ENCODE peak calls at places on chromosomes 11 and 22, in four cellular contexts. J is SK-N-SH, G is GM12878, Z is K562. W is an unnamed sample.
A peak's percentile ranks its signal among the peaks of the same experiment; 100 is the strongest.

GRCh38 chr11:38089728-38090127 is 1491.7 kb upstream of the RAG2 start:
- DNase-seq in J (no peak), G (no peak), Z (no peak), W (no peak)

GRCh38 chr11:101264303-101264702 is 134.7 kb upstream of the PGR start:
- DNase-seq in Z (no peak), G (no peak), J (no peak), W (no peak)

GRCh38 chr11:110832080-110832479 is 119.8 kb upstream of the ARHGAP20 start:
- DNase-seq in G (no peak), J (peak; percentile 12), Z (no peak), W (no peak)

GRCh38 chr11:93089474-93090102 is 108.2 kb downstream of the SLC36A4 start:
- DNase-seq in Z (no peak), J (no peak), G (no peak), W (peak; percentile 19)

GRCh38 chr22:38426628-38427027 is 28.4 kb downstream of the KCNJ4 start:
- DNase-seq in J (no peak), G (no peak), Z (no peak), W (no peak)

GRCh38 chr11:125517116-125517804 is 21.2 kb upstream of the FEZ1 start:
- DNase-seq in G (no peak), Z (peak; percentile 47), J (peak; percentile 61), W (peak; percentile 84)

GRCh38 chr11:102664001-102664752 is 39.0 kb upstream of the MMP20 start:
- DNase-seq in G (no peak), J (no peak), Z (peak; percentile 13), W (peak; percentile 47)

GRCh38 chr22:23834406-23834805 is 4.4 kb downstream of the DERL3 start:
- DNase-seq in G (no peak), Z (no peak), J (peak; percentile 8), W (no peak)

GRCh38 chr11:15800121-15800800 is 556.1 kb downstream of the SOX6 start:
- DNase-seq in J (no peak), Z (no peak), G (no peak), W (no peak)

GRCh38 chr22:50699754-50700386 is 27.2 kb downstream of the SHANK3 start:
- DNase-seq in Z (peak; percentile 34), G (no peak), J (no peak), W (peak; percentile 55)

GRCh38 chr11:12196335-12196734 is 85.9 kb downstream of the MICAL2 start:
- DNase-seq in G (no peak), Z (no peak), J (no peak), W (no peak)

GRCh38 chr22:49476176-49476575 is 351.5 kb downstream of the BRD1 start:
- DNase-seq in G (no peak), Z (no peak), J (no peak), W (no peak)

GRCh38 chr22:44702479-44703219 is 645 bp downstream of the PRR5 start:
- DNase-seq in Z (no peak), J (peak; percentile 59), G (no peak), W (peak; percentile 67)

GRCh38 chr11:13349581-13349980 is 72.0 kb downstream of the BMAL1 start:
- DNase-seq in G (no peak), Z (no peak), J (no peak), W (no peak)

GRCh38 chr11:46920709-46921108 is 2.4 kb upstream of the LRP4 start:
- DNase-seq in J (no peak), Z (no peak), G (no peak), W (no peak)

GRCh38 chr11:44095506-44096359 is at the start of gene EXT2:
- DNase-seq in J (peak; percentile 97), G (no peak), Z (peak; percentile 95), W (peak; percentile 91)

GRCh38 chr22:24875862-24876506 is 70.0 kb downstream of the SGSM1 start:
- DNase-seq in Z (peak; percentile 33), J (no peak), G (no peak), W (peak; percentile 68)

GRCh38 chr11:117195761-117196160 is 3.4 kb upstream of the TAGLN start:
- DNase-seq in J (no peak), G (no peak), Z (no peak), W (no peak)

GRCh38 chr11:126140932-126141291 is 70.5 kb downstream of the RPUSD4 start:
- DNase-seq in Z (no peak), J (peak; percentile 66), G (no peak), W (no peak)

GRCh38 chr11:60334005-60334620 is 7.1 kb downstream of the MS4A6E start:
- DNase-seq in Z (peak; percentile 66), J (peak; percentile 47), G (no peak), W (peak; percentile 86)

GRCh38 chr22:48947636-48948035 is 880.0 kb downstream of the BRD1 start:
- DNase-seq in G (no peak), Z (no peak), J (no peak), W (no peak)

GRCh38 chr11:18752502-18752901 is 26.5 kb upstream of the IGSF22 start:
- DNase-seq in J (no peak), G (no peak), Z (no peak), W (no peak)

GRCh38 chr11:14577290-14577689 is 57.1 kb upstream of the PSMA1 start:
- DNase-seq in Z (no peak), J (no peak), G (no peak), W (no peak)

GRCh38 chr11:31139479-31139878 is 230.1 kb downstream of the DCDC1 start:
- DNase-seq in J (no peak), Z (no peak), G (no peak), W (no peak)

GRCh38 chr11:125568970-125569912 is at the start of gene EI24:
- DNase-seq in J (peak; percentile 96), G (peak; percentile 72), Z (peak; percentile 92), W (peak; percentile 96)

GRCh38 chr11:46290598-46291309 is 13.3 kb downstream of the CREB3L1 start:
- DNase-seq in Z (peak; percentile 91), J (peak; percentile 57), G (no peak), W (peak; percentile 91)

GRCh38 chr22:44426981-44427380 is 71.1 kb downstream of the RTL6 start:
- DNase-seq in J (no peak), Z (no peak), G (no peak), W (no peak)

GRCh38 chr11:2103666-2104523 is 35.3 kb downstream of the IGF2 start:
- DNase-seq in Z (no peak), J (no peak), G (no peak), W (no peak)

GRCh38 chr22:25172153-25172552 is 27.5 kb upstream of the CRYBB3 start:
- DNase-seq in Z (no peak), J (peak; percentile 49), G (no peak), W (no peak)

GRCh38 chr11:2451336-2451735 is 6.5 kb downstream of the KCNQ1 start:
- DNase-seq in J (no peak), Z (no peak), G (no peak), W (peak; percentile 7)

GRCh38 chr11:46361283-46362145 is 14.3 kb downstream of the DGKZ start:
- DNase-seq in Z (peak; percentile 50), G (peak; percentile 44), J (peak; percentile 88), W (no peak)

GRCh38 chr22:24176630-24177029 is 4.7 kb upstream of the SUSD2 start:
- DNase-seq in G (no peak), Z (no peak), J (no peak), W (no peak)

GRCh38 chr11:134022748-134023147 is 46.1 kb upstream of the JAM3 start:
- DNase-seq in G (no peak), Z (no peak), J (no peak), W (no peak)

GRCh38 chr22:19886605-19887250 is 32.1 kb upstream of the GNB1L start:
- DNase-seq in J (no peak), G (no peak), Z (no peak), W (peak; percentile 9)

GRCh38 chr22:47921906-47922305 is 1159.5 kb downstream of the TBC1D22A start:
- DNase-seq in J (no peak), Z (no peak), G (no peak), W (no peak)

GRCh38 chr22:47918276-47918928 is 1156.0 kb downstream of the TBC1D22A start:
- DNase-seq in G (peak; percentile 47), Z (no peak), J (no peak), W (no peak)

GRCh38 chr22:47920380-47920959 is 1158.0 kb downstream of the TBC1D22A start:
- DNase-seq in J (no peak), Z (no peak), G (no peak), W (no peak)

GRCh38 chr22:47919893-47920292 is 1157.4 kb downstream of the TBC1D22A start:
- DNase-seq in J (no peak), G (no peak), Z (no peak), W (no peak)

GRCh38 chr22:47918936-47919505 is 1156.6 kb downstream of the TBC1D22A start:
- DNase-seq in Z (no peak), J (no peak), G (no peak), W (no peak)
- TF ChIP-seq USF1 in Z (no peak), J (no peak), G (no peak), W (no peak)

GRCh38 chr11:59172345-59173079 is 580 bp downstream of the DTX4 start:
- DNase-seq in G (peak; percentile 60), J (peak; percentile 63), Z (peak; percentile 37), W (peak; percentile 56)
- TF ChIP-seq USF1 in G (no peak), J (no peak), Z (no peak), W (no peak)

GRCh38 chr11:123587044-123587443 is 67.4 kb downstream of the SCN3B start:
- DNase-seq in Z (no peak), J (no peak), G (no peak), W (no peak)
- TF ChIP-seq USF1 in Z (no peak), J (no peak), G (no peak), W (no peak)

DNA sequence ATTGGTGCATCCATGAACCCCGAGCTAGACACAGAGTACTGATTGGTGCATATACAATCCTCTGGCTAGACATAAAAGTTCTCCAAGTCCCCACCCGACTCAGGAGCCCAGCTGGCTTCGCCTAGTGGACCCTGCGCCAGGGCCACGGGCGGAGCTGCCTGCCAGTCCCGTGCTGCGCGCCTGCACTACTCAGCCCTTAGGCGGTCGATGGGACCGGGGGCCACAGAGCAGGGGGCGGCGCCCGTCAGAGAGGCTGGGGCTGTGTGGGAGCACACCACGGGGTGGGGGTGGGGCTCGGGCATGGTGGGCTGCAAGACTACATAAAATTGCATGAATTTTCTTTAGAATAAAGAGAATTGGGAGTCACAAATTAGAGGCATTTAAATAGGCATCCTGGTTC is 248.6 kb downstream of the TMEM135 start:
- DNase-seq in J (no peak), Z (no peak), G (no peak), W (no peak)
- TF ChIP-seq USF1 in J (no peak), Z (no peak), G (no peak), W (no peak)

DNA sequence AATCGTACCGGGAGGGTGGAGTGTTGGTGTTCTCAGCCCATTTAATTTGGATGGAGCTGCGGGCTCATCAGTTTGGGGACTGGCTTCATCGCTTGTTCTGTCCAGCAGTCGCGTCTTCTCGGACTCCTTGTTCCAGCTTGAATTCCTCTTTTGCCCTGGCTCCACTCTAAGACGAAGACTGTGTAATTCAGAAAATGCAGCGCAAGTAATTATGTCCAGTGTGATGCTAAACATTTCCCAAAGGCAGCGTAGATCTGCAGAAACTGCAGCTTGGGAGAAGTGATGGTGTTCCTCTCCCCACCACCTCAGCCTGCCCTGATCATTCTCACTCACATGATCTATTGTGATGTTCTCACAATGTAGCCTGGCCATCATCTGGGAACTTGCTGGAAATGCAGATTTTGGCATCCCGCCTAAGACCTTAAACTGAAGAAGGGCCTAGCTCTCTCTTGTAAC is 666 bp downstream of the SLC25A18 start:
- DNase-seq in G (no peak), J (no peak), Z (no peak), W (no peak)
- TF ChIP-seq USF1 in G (no peak), J (no peak), Z (no peak), W (no peak)

W was measured in WTC11.